ENCODE peak calls at places on chromosomes 13 and 19, in eight cellular contexts. U is pancreas, Y is endodermal cell, V is heart left ventricle, E is left ventricle myocardium superior, H is HCEC 1CT, T is caudate nucleus, M is Right ventricle myocardium superior. K is an unnamed sample.

GRCh38 chr19:47447470-47448359 is 24.0 kb downstream of the SLC8A2 start:
- DNase-seq in U (peak), Y (peak), V (no peak), E (peak), H (no peak), T (no peak), M (no peak), K (peak)

GRCh38 chr19:29714953-29715694 is at the start of gene C19orf12:
- DNase-seq in U (peak), Y (peak), V (peak), E (peak), H (peak), T (peak), M (peak), K (peak)

GRCh38 chr19:18832331-18833140 is 777 bp downstream of the UPF1 start:
- DNase-seq in U (peak), Y (peak), V (peak), E (peak), H (peak), T (no peak), M (peak), K (no peak)

GRCh38 chr13:109586509-109587346 is 199.7 kb downstream of the IRS2 start:
- DNase-seq in U (no peak), Y (peak), V (no peak), E (no peak), H (no peak), T (no peak), M (no peak), K (no peak)

GRCh38 chr13:108225440-108225839 is 7.2 kb downstream of the ABHD13 start:
- DNase-seq in U (no peak), Y (no peak), V (no peak), E (no peak), H (no peak), T (no peak), M (no peak), K (no peak)

GRCh38 chr19:35090160-35090794 is 25.3 kb upstream of the FXYD3 start:
- DNase-seq in U (peak), Y (peak), V (peak), E (no peak), H (peak), T (peak), M (no peak), K (no peak)

GRCh38 chr13:26977541-26977940 is 194.1 kb downstream of the USP12 start:
- DNase-seq in U (no peak), Y (no peak), V (no peak), E (no peak), H (no peak), T (no peak), M (no peak), K (no peak)

GRCh38 chr13:30580852-30581502 is 36.7 kb upstream of the USPL1 start:
- DNase-seq in U (no peak), Y (no peak), V (no peak), E (no peak), H (no peak), T (no peak), M (no peak), K (no peak)

GRCh38 chr13:101149735-101150380 is 266.4 kb downstream of the NALCN start:
- DNase-seq in U (no peak), Y (peak), V (no peak), E (no peak), H (peak), T (no peak), M (no peak), K (no peak)

GRCh38 chr19:46513461-46514236 is 18.0 kb upstream of the PNMA8B start:
- DNase-seq in U (peak), Y (peak), V (peak), E (peak), H (peak), T (peak), M (peak), K (peak)

GRCh38 chr13:113860051-113860471 is 3.8 kb downstream of the GAS6 start:
- DNase-seq in U (peak), Y (peak), V (no peak), E (no peak), H (no peak), T (no peak), M (no peak), K (peak)

GRCh38 chr13:42312817-42313431 is 41.0 kb downstream of the AKAP11 start:
- DNase-seq in U (no peak), Y (no peak), V (no peak), E (no peak), H (no peak), T (no peak), M (no peak), K (no peak)

GRCh38 chr13:39684531-39685137 is 29.2 kb downstream of the COG6 start:
- DNase-seq in U (no peak), Y (no peak), V (no peak), E (no peak), H (peak), T (no peak), M (no peak), K (no peak)

GRCh38 chr19:49983645-49984229 is 22.8 kb upstream of the SIGLEC11 start:
- DNase-seq in U (peak), Y (peak), V (peak), E (peak), H (peak), T (peak), M (peak), K (no peak)

GRCh38 chr19:34431681-34432402 is 3.7 kb downstream of the UBA2 start:
- DNase-seq in U (no peak), Y (no peak), V (no peak), E (no peak), H (no peak), T (no peak), M (no peak), K (no peak)

GRCh38 chr13:51328488-51328887 is 11.0 kb upstream of the SERPINE3 start:
- DNase-seq in U (no peak), Y (peak), V (no peak), E (no peak), H (no peak), T (no peak), M (no peak), K (no peak)

GRCh38 chr13:28817204-28817603 is 2.9 kb upstream of the MTUS2 start:
- DNase-seq in U (no peak), Y (peak), V (no peak), E (no peak), H (no peak), T (no peak), M (no peak), K (no peak)

GRCh38 chr19:51777570-51778460 is 16.8 kb downstream of the FPR2 start:
- DNase-seq in U (peak), Y (peak), V (peak), E (peak), H (peak), T (peak), M (peak), K (peak)

GRCh38 chr13:82717249-82717648 is 1165.0 kb downstream of the SLITRK1 start:
- DNase-seq in U (no peak), Y (no peak), V (no peak), E (no peak), H (peak), T (peak), M (no peak), K (no peak)